ENCODE peak calls at places on chromosome 14, in eight cellular contexts. V is keratinocyte, G is WTC11, D is progenitor cell of endocrine pancreas, B is stomach, U is endothelial cell, C is upper lobe of right lung, H is HFFc6. K is an unnamed sample.

GRCh38 chr14:96683575-96684289 is 113.5 kb upstream of the VRK1 start:
- DNase-seq in V (no peak), G (no peak), C (no peak), U (no peak), B (no peak), D (no peak), H (no peak), K (no peak)

GRCh38 chr14:85471156-85471555 is 58.8 kb upstream of the FLRT2 start:
- DNase-seq in C (no peak), G (no peak), H (peak), V (no peak), D (no peak), U (no peak), B (no peak), K (no peak)

GRCh38 chr14:60485600-60486251 is at the start of gene C14orf39:
- DNase-seq in H (no peak), C (no peak), G (peak), B (no peak), U (peak), V (no peak), D (peak), K (no peak)

GRCh38 chr14:35229084-35229483 is 63.1 kb upstream of the PSMA6 start:
- DNase-seq in D (no peak), C (no peak), B (no peak), U (no peak), V (no peak), H (no peak), G (no peak), K (no peak)

GRCh38 chr14:23481362-23481970 is 12.0 kb downstream of the NGDN start:
- DNase-seq in C (no peak), H (peak), G (no peak), B (no peak), U (peak), V (no peak), D (no peak), K (no peak)

GRCh38 chr14:39419272-39419671 is 13.0 kb downstream of the FBXO33 start:
- DNase-seq in V (no peak), U (no peak), G (no peak), B (no peak), H (no peak), C (no peak), D (no peak), K (no peak)

GRCh38 chr14:81509838-81510452 is 23.7 kb downstream of the SEL1L start:
- DNase-seq in H (no peak), V (no peak), G (no peak), C (no peak), U (no peak), B (no peak), D (no peak), K (no peak)

GRCh38 chr14:29755311-29756052 is 172.2 kb downstream of the PRKD1 start:
- DNase-seq in D (no peak), H (no peak), U (no peak), V (no peak), C (no peak), G (no peak), B (no peak), K (no peak)

GRCh38 chr14:77041837-77042557 is 13.5 kb upstream of the IRF2BPL start:
- DNase-seq in V (no peak), C (no peak), G (no peak), U (no peak), B (peak), D (no peak), H (peak), K (peak)

GRCh38 chr14:104864267-104865068 is 600 bp upstream of the CEP170B start:
- DNase-seq in U (peak), G (peak), B (peak), H (no peak), C (peak), D (peak), V (peak), K (peak)

GRCh38 chr14:47438650-47439140 is 236.7 kb downstream of the MDGA2 start:
- DNase-seq in U (no peak), D (no peak), H (no peak), B (no peak), V (no peak), G (no peak), C (no peak), K (no peak)

GRCh38 chr14:96102071-96102856 is 63.1 kb downstream of the C14orf132 start:
- DNase-seq in U (no peak), D (no peak), H (peak), B (no peak), G (no peak), V (no peak), C (no peak), K (no peak)

GRCh38 chr14:92106095-92106937 is at the start of gene ATXN3:
- DNase-seq in B (peak), G (peak), C (peak), V (peak), H (peak), U (peak), D (peak), K (peak)
- TF ChIP-seq CTCF in B (no peak), G (peak), C (peak), V (peak), H (peak), U (no peak), D (peak), K (peak)

GRCh38 chr14:67883717-67884116 is 64.1 kb downstream of the RAD51B start:
- DNase-seq in V (no peak), G (no peak), C (no peak), U (no peak), D (no peak), B (no peak), H (peak), K (no peak)
- TF ChIP-seq CTCF in V (no peak), G (no peak), C (peak), U (no peak), D (peak), B (no peak), H (peak), K (no peak)

GRCh38 chr14:55580401-55581010 is 499 bp downstream of the KTN1 start:
- DNase-seq in C (peak), D (peak), B (peak), U (peak), V (no peak), G (peak), H (no peak), K (peak)
- TF ChIP-seq CTCF in C (no peak), D (peak), B (no peak), U (no peak), V (no peak), G (no peak), H (no peak), K (peak)

DNA sequence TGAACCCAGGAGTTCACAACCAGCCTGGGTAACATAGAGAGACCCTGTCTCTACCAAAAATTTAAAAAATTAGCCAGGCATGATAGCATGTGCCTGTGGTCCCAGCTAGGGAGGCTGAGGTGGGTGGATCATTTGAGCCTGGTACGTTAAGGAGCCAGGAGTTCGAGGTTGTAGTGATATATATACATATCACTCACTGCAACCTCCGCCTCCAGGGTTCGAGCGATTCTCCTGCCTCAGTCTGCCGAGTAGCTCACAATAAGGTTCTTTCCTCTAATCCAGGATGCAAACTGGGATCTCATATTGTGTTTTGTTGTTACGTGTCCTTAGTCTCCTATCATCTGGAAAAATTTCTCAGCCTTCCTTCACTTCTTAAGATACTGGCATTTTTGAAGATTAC is 24.0 kb upstream of the GSC start:
- DNase-seq in U (no peak), H (no peak), D (no peak), B (no peak), V (no peak), G (no peak), C (no peak), K (no peak)
- TF ChIP-seq CTCF in U (no peak), H (no peak), D (no peak), B (no peak), V (no peak), G (no peak), C (no peak), K (no peak)